ENCODE peak calls at places on chromosome 21, in five cellular contexts. E, Z, X, L and O are unnamed samples.

GRCh38 chr21:35838987-35839763 is 221.2 kb downstream of the SETD4 start:
- DNase-seq in X (no peak), Z (no peak), L (no peak), E (no peak), O (no peak)

GRCh38 chr21:41887682-41888081 is 8.5 kb upstream of the PRDM15 start:
- DNase-seq in X (no peak), L (no peak), Z (no peak), E (no peak), O (no peak)

GRCh38 chr21:33915368-33916199 is at the start of gene ATP5PO:
- DNase-seq in E (peak; percentile 87), L (peak; percentile 98), Z (peak; percentile 92), X (peak; percentile 94), O (peak; percentile 99)

GRCh38 chr21:29504751-29505321 is 206.1 kb downstream of the BACH1 start:
- DNase-seq in Z (no peak), X (no peak), L (no peak), E (no peak), O (no peak)

GRCh38 chr21:41958886-41959563 is 5.2 kb upstream of the C2CD2 start:
- DNase-seq in L (no peak), E (no peak), Z (no peak), X (no peak), O (no peak)

GRCh38 chr21:26137379-26138060 is 33.0 kb downstream of the APP start:
- DNase-seq in X (no peak), L (no peak), Z (peak; percentile 12), E (no peak), O (no peak)

GRCh38 chr21:44523567-44524181 is 16.3 kb downstream of the KRTAP10-1 start:
- DNase-seq in E (no peak), L (no peak), X (no peak), Z (no peak), O (no peak)

GRCh38 chr21:16193758-16194606 is 464.2 kb downstream of the USP25 start:
- DNase-seq in E (peak; percentile 63), X (no peak), Z (peak; percentile 9), L (peak; percentile 68), O (peak; percentile 98)

GRCh38 chr21:45455321-45456013 is 50.5 kb downstream of the COL18A1 start:
- DNase-seq in Z (no peak), L (no peak), X (no peak), E (no peak), O (no peak)

GRCh38 chr21:45644041-45644906 is 749 bp downstream of the PCBP3 start:
- DNase-seq in L (no peak), X (peak; percentile 36), E (no peak), Z (peak; percentile 45), O (no peak)

GRCh38 chr21:14968029-14968428 is 96.8 kb downstream of the NRIP1 start:
- DNase-seq in Z (no peak), X (no peak), L (no peak), E (no peak), O (no peak)

GRCh38 chr21:14603202-14603601 is 57.1 kb upstream of the SAMSN1 start:
- DNase-seq in Z (no peak), X (no peak), L (no peak), E (peak; percentile 33), O (peak; percentile 51)

GRCh38 chr21:39048574-39048973 is 134.7 kb downstream of the PSMG1 start:
- DNase-seq in L (no peak), E (no peak), Z (no peak), X (no peak), O (no peak)

GRCh38 chr21:17387030-17387617 is 125.7 kb upstream of the CXADR start:
- DNase-seq in L (peak; percentile 67), Z (peak; percentile 60), X (peak; percentile 60), E (peak; percentile 58), O (peak; percentile 85)

GRCh38 chr21:33824156-33824941 is 91.3 kb downstream of the ATP5PO start:
- DNase-seq in Z (no peak), L (no peak), X (no peak), E (no peak), O (no peak)

GRCh38 chr21:35163381-35163780 is 114.3 kb upstream of the RUNX1 start:
- DNase-seq in X (no peak), E (no peak), Z (no peak), L (no peak), O (no peak)

GRCh38 chr21:41767606-41768370 is 936 bp upstream of the RIPK4 start:
- DNase-seq in L (no peak), E (no peak), Z (no peak), X (no peak), O (no peak)

GRCh38 chr21:32719085-32719484 is 8.7 kb downstream of the SYNJ1 start:
- DNase-seq in Z (no peak), E (no peak), X (no peak), L (no peak), O (no peak)

GRCh38 chr21:29888437-29888836 is 51.4 kb downstream of the GRIK1 start:
- DNase-seq in X (no peak), L (no peak), Z (no peak), E (no peak), O (no peak)